ENCODE peak calls at places on chromosomes 2 and 18, in five cellular contexts. X, K, G, W and U are unnamed samples.
A peak's percentile ranks its signal among the peaks of the same experiment; 100 is the strongest.

GRCh38 chr2:105919191-105919811 is 174.6 kb downstream of the NCK2 start:
- DNase-seq in X (no peak), K (no peak), G (peak; percentile 87), W (no peak), U (no peak)

GRCh38 chr2:181223239-181223638 is 233.9 kb upstream of the ITGA4 start:
- DNase-seq in X (no peak), K (no peak), G (no peak), W (no peak), U (no peak)

GRCh38 chr2:159774370-159774990 is 23.5 kb downstream of the CD302 start:
- DNase-seq in X (no peak), K (no peak), G (no peak), W (no peak), U (no peak)

GRCh38 chr2:120624056-120624737 is 111.5 kb upstream of the GLI2 start:
- DNase-seq in X (peak; percentile 32), K (no peak), G (no peak), W (no peak), U (no peak)

GRCh38 chr2:230410861-230411464 is 5.0 kb upstream of the SP100 start:
- DNase-seq in X (no peak), K (no peak), G (no peak), W (no peak), U (no peak)

GRCh38 chr2:168466190-168466737 is 10.2 kb downstream of the CERS6 start:
- DNase-seq in X (no peak), K (no peak), G (no peak), W (no peak), U (no peak)

GRCh38 chr18:9594782-9595181 is 19.6 kb downstream of the PPP4R1 start:
- DNase-seq in X (no peak), K (no peak), G (peak; percentile 85), W (no peak), U (no peak)

GRCh38 chr2:41414486-41415230 is 633.2 kb upstream of the PKDCC start:
- DNase-seq in X (no peak), K (no peak), G (peak; percentile 40), W (no peak), U (no peak)

GRCh38 chr18:12308386-12309100 is 502 bp downstream of the TUBB6 start:
- DNase-seq in X (peak; percentile 94), K (peak; percentile 89), G (peak; percentile 79), W (peak; percentile 88), U (peak; percentile 90)

GRCh38 chr18:34493099-34493544 is 217.0 kb upstream of the DTNA start:
- DNase-seq in X (peak; percentile 92), K (peak; percentile 76), G (peak; percentile 86), W (peak; percentile 36), U (peak; percentile 79)

GRCh38 chr2:42348113-42348805 is 12.8 kb downstream of the COX7A2L start:
- DNase-seq in X (no peak), K (no peak), G (no peak), W (no peak), U (no peak)

GRCh38 chr18:23073996-23074606 is 61.2 kb upstream of the CABLES1 start:
- DNase-seq in X (no peak), K (no peak), G (no peak), W (no peak), U (no peak)

GRCh38 chr2:132521321-132521720 is 104.7 kb downstream of the GPR39 start:
- DNase-seq in X (no peak), K (no peak), G (peak; percentile 19), W (no peak), U (no peak)

GRCh38 chr2:1552611-1553010 is 139.3 kb downstream of the TPO start:
- DNase-seq in X (no peak), K (no peak), G (no peak), W (no peak), U (no peak)

GRCh38 chr18:27411911-27412310 is 226.8 kb upstream of the CHST9 start:
- DNase-seq in X (no peak), K (no peak), G (peak; percentile 60), W (no peak), U (no peak)

GRCh38 chr2:227643990-227644551 is 22.5 kb upstream of the SCYGR5 start:
- DNase-seq in X (no peak), K (no peak), G (no peak), W (no peak), U (no peak)

GRCh38 chr2:205686231-205687017 is 4.1 kb downstream of the NRP2 start:
- DNase-seq in X (no peak), K (no peak), G (no peak), W (no peak), U (no peak)

GRCh38 chr2:110851531-110851930 is 119.2 kb downstream of the ACOXL start:
- DNase-seq in X (no peak), K (no peak), G (no peak), W (no peak), U (no peak)

GRCh38 chr2:218799990-218800389 is 18.0 kb downstream of the CYP27A1 start:
- DNase-seq in X (no peak), K (no peak), G (no peak), W (no peak), U (no peak)

GRCh38 chr2:218798767-218799504 is 17.0 kb downstream of the CYP27A1 start:
- DNase-seq in X (no peak), K (no peak), G (no peak), W (no peak), U (no peak)

GRCh38 chr2:218805627-218806026 is 23.7 kb downstream of the CYP27A1 start:
- DNase-seq in X (no peak), K (no peak), G (peak; percentile 41), W (no peak), U (no peak)

GRCh38 chr2:218804817-218805216 is 22.9 kb downstream of the CYP27A1 start:
- DNase-seq in X (no peak), K (no peak), G (no peak), W (no peak), U (no peak)

GRCh38 chr2:218802595-218802994 is 20.6 kb downstream of the CYP27A1 start:
- DNase-seq in X (no peak), K (no peak), G (no peak), W (no peak), U (no peak)
- TF ChIP-seq CTCF in X (no peak), K (no peak), G (no peak), W (no peak), U (no peak)

DNA sequence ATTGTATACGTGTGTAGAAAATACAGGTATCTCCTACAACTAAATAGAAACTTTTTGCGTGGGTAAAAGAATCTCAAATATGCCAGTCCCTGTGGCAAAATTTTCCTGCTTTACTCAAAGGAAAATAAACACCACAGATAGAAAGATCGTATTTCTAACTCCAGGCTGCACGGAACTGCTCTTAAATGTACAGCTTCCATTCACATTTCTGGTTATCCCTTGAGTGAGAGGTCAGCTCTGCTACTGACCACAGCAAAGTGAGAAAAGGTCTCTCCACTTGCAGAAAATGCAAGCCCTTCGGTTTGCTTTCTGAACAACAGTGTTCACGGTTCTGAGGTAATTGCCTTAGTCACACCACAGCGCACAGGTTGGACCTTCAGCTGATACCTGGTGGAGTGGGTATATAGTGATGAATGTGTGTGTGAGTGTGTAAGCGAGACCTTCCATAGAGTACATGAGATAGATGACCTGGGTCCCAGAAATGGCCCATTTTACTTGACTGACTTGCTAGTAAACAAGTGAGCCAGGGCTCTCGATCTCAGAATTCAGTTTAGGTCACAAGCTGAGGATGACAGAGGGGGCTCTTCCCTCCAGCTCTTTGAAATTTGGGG is 52.1 kb downstream of the ALPK2 start:
- DNase-seq in X (no peak), K (no peak), G (no peak), W (no peak), U (no peak)
- H3K4me3 ChIP-seq in X (no peak overlapping the region), K (no peak overlapping the region), G (no peak overlapping the region), W (no peak overlapping the region), U (no peak overlapping the region)

DNA sequence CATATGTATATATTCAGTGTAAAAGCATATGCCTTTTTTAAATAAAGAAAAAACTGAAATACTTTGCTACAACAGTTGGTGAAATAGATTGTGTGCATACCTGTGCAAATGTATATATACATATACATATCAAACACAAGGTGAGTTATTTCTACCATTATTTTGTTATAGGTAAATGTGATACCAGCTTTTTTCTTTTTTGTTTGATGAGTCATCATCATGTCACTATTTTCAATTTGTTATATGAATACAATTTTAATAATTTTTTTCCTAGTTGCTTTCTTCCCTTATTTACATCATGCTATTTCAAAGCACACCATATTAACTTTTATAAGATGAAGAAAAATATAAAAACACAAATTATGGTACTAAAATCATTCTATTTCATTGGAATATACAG is 87.0 kb upstream of the STK17B start:
- DNase-seq in X (no peak), K (no peak), G (no peak), W (no peak), U (no peak)
- H3K27ac ChIP-seq in X (no peak overlapping the region), K (no peak overlapping the region), G (no peak overlapping the region), W (no peak overlapping the region), U (no peak overlapping the region)

GRCh38 chr2:152441961-152442360 is 107.0 kb downstream of the FMNL2 start:
- DNase-seq in X (no peak), K (no peak), G (no peak), W (no peak), U (no peak)
- TF ChIP-seq CTCF in X (no peak), K (no peak), G (no peak), W (no peak), U (no peak)

GRCh38 chr2:49973917-49974368 is 819.6 kb upstream of the FSHR start:
- DNase-seq in X (no peak), K (peak; percentile 52), G (peak; percentile 2), W (peak; percentile 39), U (peak; percentile 40)
- H3K4me3 ChIP-seq in X (peak overlapping the region; percentile 22), K (peak overlapping the region; percentile 33), G (peak overlapping the region; percentile 29), W (no peak overlapping the region), U (no peak overlapping the region)

GRCh38 chr2:215850380-215850779 is 163.0 kb downstream of the MREG start:
- DNase-seq in X (no peak), K (no peak), G (no peak), W (no peak), U (no peak)
- H3K27ac ChIP-seq in X (peak overlapping the region; percentile 59), K (no peak overlapping the region), G (no peak overlapping the region), W (peak overlapping the region; percentile 28), U (peak overlapping the region; percentile 14)